ENCODE peak calls at places on chromosomes 4 and X, in four cellular contexts. One of them, this sample, is unnamed.

GRCh38 chr4:120052840-120053239 is 13.8 kb downstream of the MAD2L1 start:
- DNase-seq in uterus: peak; percentile 30
- DNase-seq in psoas muscle: peak; percentile 74
- DNase-seq in GM10248: no peak
- DNase-seq in this sample: peak; percentile 65

GRCh38 chr4:104451573-104451972 is 43.1 kb downstream of the CXXC4 start:
- DNase-seq in psoas muscle: no peak
- DNase-seq in GM10248: no peak
- DNase-seq in uterus: no peak
- DNase-seq in this sample: no peak

GRCh38 chr4:10054571-10055041 is 33.3 kb upstream of the SLC2A9 start:
- DNase-seq in GM10248: no peak
- DNase-seq in uterus: no peak
- DNase-seq in psoas muscle: no peak
- DNase-seq in this sample: no peak

GRCh38 chrX:106932960-106933537 is 12.8 kb downstream of the CLDN2 start:
- DNase-seq in uterus: peak; percentile 19
- DNase-seq in GM10248: no peak
- DNase-seq in psoas muscle: no peak
- DNase-seq in this sample: peak; percentile 1

GRCh38 chr4:110231869-110232268 is 33.5 kb upstream of the ELOVL6 start:
- DNase-seq in psoas muscle: no peak
- DNase-seq in GM10248: peak; percentile 15
- DNase-seq in uterus: no peak
- DNase-seq in this sample: no peak

GRCh38 chr4:107304699-107305286 is 268.7 kb upstream of the DKK2 start:
- DNase-seq in uterus: no peak
- DNase-seq in psoas muscle: no peak
- DNase-seq in GM10248: no peak
- DNase-seq in this sample: no peak

GRCh38 chr4:98518555-98519267 is 139.7 kb downstream of the TSPAN5 start:
- DNase-seq in GM10248: peak; percentile 22
- DNase-seq in uterus: no peak
- DNase-seq in psoas muscle: no peak
- DNase-seq in this sample: no peak

GRCh38 chr4:154738426-154738825 is 5.4 kb upstream of the LRAT start:
- DNase-seq in GM10248: no peak
- DNase-seq in uterus: no peak
- DNase-seq in psoas muscle: no peak
- DNase-seq in this sample: no peak

GRCh38 chr4:129043523-129043922 is 49.8 kb downstream of the SCLT1 start:
- DNase-seq in psoas muscle: no peak
- DNase-seq in GM10248: no peak
- DNase-seq in uterus: no peak
- DNase-seq in this sample: peak; percentile 27
- TF ChIP-seq CTCF in psoas muscle: no peak
- TF ChIP-seq CTCF in GM10248: no peak
- TF ChIP-seq CTCF in uterus: no peak
- TF ChIP-seq CTCF in this sample: peak; percentile 54

GRCh38 chr4:139509727-139510410 is 46.1 kb downstream of the SETD7 start:
- DNase-seq in psoas muscle: no peak
- DNase-seq in GM10248: no peak
- DNase-seq in uterus: no peak
- DNase-seq in this sample: no peak
- TF ChIP-seq CTCF in psoas muscle: peak; percentile 47
- TF ChIP-seq CTCF in GM10248: peak; percentile 29
- TF ChIP-seq CTCF in uterus: no peak
- TF ChIP-seq CTCF in this sample: peak; percentile 63

GRCh38 chr4:51997647-51998046 is 22.5 kb downstream of the LRRC66 start:
- DNase-seq in GM10248: no peak
- DNase-seq in psoas muscle: no peak
- DNase-seq in uterus: no peak
- DNase-seq in this sample: no peak
- TF ChIP-seq CTCF in GM10248: no peak
- TF ChIP-seq CTCF in psoas muscle: no peak
- TF ChIP-seq CTCF in uterus: no peak
- TF ChIP-seq CTCF in this sample: peak; percentile 34

DNA sequence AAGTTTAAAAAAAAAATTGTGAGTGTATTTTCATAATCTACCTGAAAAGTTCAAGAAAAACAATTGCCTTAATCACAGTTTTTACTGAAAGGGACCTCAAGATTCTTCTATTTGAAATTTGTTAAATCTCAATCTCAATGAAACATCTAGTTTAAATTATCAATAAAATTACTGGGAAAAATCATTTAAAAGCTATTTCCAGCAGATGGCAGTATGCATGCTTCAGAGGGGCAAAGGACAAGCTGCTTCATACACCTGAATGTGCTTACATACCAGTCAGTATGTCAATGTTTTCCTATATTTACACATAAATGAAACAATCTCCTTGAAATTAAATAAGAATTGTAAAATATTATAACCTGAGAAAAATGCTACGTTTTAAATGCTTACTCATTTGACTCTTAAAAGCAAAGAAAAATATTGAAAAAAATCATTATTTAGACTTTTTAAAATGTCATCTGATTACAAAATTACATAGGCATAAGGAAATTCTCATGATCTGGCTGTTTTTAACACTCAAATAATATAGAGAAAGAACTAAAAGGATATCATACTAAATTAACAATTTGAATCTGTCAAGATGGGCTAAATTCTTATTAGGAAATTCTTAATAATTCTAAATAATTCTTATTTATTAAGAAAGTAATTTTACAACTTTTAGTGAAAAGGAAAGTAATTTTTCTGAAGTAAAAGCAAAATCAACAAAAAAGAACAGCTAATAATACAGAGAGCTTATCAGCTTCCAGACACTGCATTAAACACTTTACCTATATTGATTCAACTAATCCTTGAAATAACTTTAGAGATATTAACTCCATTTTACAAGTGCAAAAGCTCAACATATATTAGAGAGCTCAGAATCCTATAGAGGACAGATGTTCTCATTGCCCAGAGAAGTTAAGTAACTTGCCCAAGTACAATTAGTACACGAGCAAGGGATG is 242.1 kb downstream of the ADAMTS3 start:
- DNase-seq in uterus: no peak
- DNase-seq in GM10248: peak; percentile 4
- DNase-seq in psoas muscle: no peak
- DNase-seq in this sample: peak; percentile 22
- TF ChIP-seq CTCF in uterus: peak; percentile 22
- TF ChIP-seq CTCF in GM10248: peak; percentile 43
- TF ChIP-seq CTCF in psoas muscle: peak; percentile 56
- TF ChIP-seq CTCF in this sample: peak; percentile 89